ENCODE peak calls at places on chromosome 20, in seven cellular contexts. One of them, this sample, is unnamed.

GRCh38 chr20:61956396-61957342 is 109.0 kb downstream of the TAF4 start:
- DNase-seq in KBM-7: no peak
- DNase-seq in immature natural killer cell: no peak
- DNase-seq in HuH-7.5: no peak
- DNase-seq in HTR-8/SVneo: no peak
- DNase-seq in M059J: no peak
- DNase-seq in cardiac septum: peak
- DNase-seq in this sample: peak

GRCh38 chr20:47024461-47024937 is 129.9 kb downstream of the EYA2 start:
- DNase-seq in KBM-7: no peak
- DNase-seq in immature natural killer cell: no peak
- DNase-seq in HuH-7.5: no peak
- DNase-seq in HTR-8/SVneo: no peak
- DNase-seq in M059J: no peak
- DNase-seq in cardiac septum: peak
- DNase-seq in this sample: no peak

GRCh38 chr20:25118529-25118928 is 36.6 kb upstream of the VSX1 start:
- DNase-seq in KBM-7: no peak
- DNase-seq in immature natural killer cell: no peak
- DNase-seq in HuH-7.5: no peak
- DNase-seq in HTR-8/SVneo: no peak
- DNase-seq in M059J: no peak
- DNase-seq in cardiac septum: no peak
- DNase-seq in this sample: no peak

GRCh38 chr20:49392745-49393144 is 89.7 kb downstream of the KCNB1 start:
- DNase-seq in KBM-7: no peak
- DNase-seq in immature natural killer cell: no peak
- DNase-seq in HuH-7.5: no peak
- DNase-seq in HTR-8/SVneo: no peak
- DNase-seq in M059J: no peak
- DNase-seq in cardiac septum: no peak
- DNase-seq in this sample: no peak

GRCh38 chr20:57361517-57361916 is 10.5 kb downstream of the RAE1 start:
- DNase-seq in KBM-7: no peak
- DNase-seq in immature natural killer cell: no peak
- DNase-seq in HuH-7.5: no peak
- DNase-seq in HTR-8/SVneo: peak
- DNase-seq in M059J: peak
- DNase-seq in cardiac septum: no peak
- DNase-seq in this sample: peak

GRCh38 chr20:45518282-45518681 is 2.9 kb upstream of the SPINT3 start:
- DNase-seq in KBM-7: no peak
- DNase-seq in immature natural killer cell: no peak
- DNase-seq in HuH-7.5: no peak
- DNase-seq in HTR-8/SVneo: no peak
- DNase-seq in M059J: peak
- DNase-seq in cardiac septum: no peak
- DNase-seq in this sample: peak

GRCh38 chr20:51156796-51157119 is 133.9 kb upstream of the KCNG1 start:
- DNase-seq in KBM-7: no peak
- DNase-seq in immature natural killer cell: no peak
- DNase-seq in HuH-7.5: no peak
- DNase-seq in HTR-8/SVneo: no peak
- DNase-seq in M059J: no peak
- DNase-seq in cardiac septum: no peak
- DNase-seq in this sample: no peak

GRCh38 chr20:58142843-58143185 is 85.6 kb downstream of the ANKRD60 start:
- DNase-seq in KBM-7: no peak
- DNase-seq in immature natural killer cell: no peak
- DNase-seq in HuH-7.5: no peak
- DNase-seq in HTR-8/SVneo: no peak
- DNase-seq in M059J: no peak
- DNase-seq in cardiac septum: peak
- DNase-seq in this sample: no peak

GRCh38 chr20:61464634-61465033 is 212.6 kb downstream of the CDH4 start:
- DNase-seq in KBM-7: no peak
- DNase-seq in immature natural killer cell: no peak
- DNase-seq in HuH-7.5: no peak
- DNase-seq in HTR-8/SVneo: no peak
- DNase-seq in M059J: no peak
- DNase-seq in cardiac septum: no peak
- DNase-seq in this sample: no peak

GRCh38 chr20:45368221-45368980 is 5.4 kb downstream of the SYS1 start:
- DNase-seq in KBM-7: peak
- DNase-seq in immature natural killer cell: peak
- DNase-seq in HuH-7.5: no peak
- DNase-seq in HTR-8/SVneo: no peak
- DNase-seq in M059J: no peak
- DNase-seq in cardiac septum: no peak
- DNase-seq in this sample: no peak

GRCh38 chr20:2750343-2751251 is 49.8 kb downstream of the CPXM1 start:
- DNase-seq in KBM-7: peak
- DNase-seq in immature natural killer cell: no peak
- DNase-seq in HuH-7.5: peak
- DNase-seq in HTR-8/SVneo: no peak
- DNase-seq in M059J: peak
- DNase-seq in cardiac septum: no peak
- DNase-seq in this sample: peak

GRCh38 chr20:46122071-46122470 is 4.0 kb downstream of the CD40 start:
- DNase-seq in KBM-7: no peak
- DNase-seq in immature natural killer cell: no peak
- DNase-seq in HuH-7.5: no peak
- DNase-seq in HTR-8/SVneo: peak
- DNase-seq in M059J: peak
- DNase-seq in cardiac septum: peak
- DNase-seq in this sample: peak

GRCh38 chr20:63641792-63642517 is 11.3 kb downstream of the STMN3 start:
- DNase-seq in KBM-7: peak
- DNase-seq in immature natural killer cell: peak
- DNase-seq in HuH-7.5: peak
- DNase-seq in HTR-8/SVneo: peak
- DNase-seq in M059J: peak
- DNase-seq in cardiac septum: peak
- DNase-seq in this sample: peak

GRCh38 chr20:8693709-8694108 is 375.2 kb upstream of the PLCB4 start:
- DNase-seq in KBM-7: no peak
- DNase-seq in immature natural killer cell: no peak
- DNase-seq in HuH-7.5: no peak
- DNase-seq in HTR-8/SVneo: no peak
- DNase-seq in M059J: peak
- DNase-seq in cardiac septum: no peak
- DNase-seq in this sample: peak

GRCh38 chr20:22492497-22492896 is 91.9 kb downstream of the FOXA2 start:
- DNase-seq in KBM-7: no peak
- DNase-seq in immature natural killer cell: no peak
- DNase-seq in HuH-7.5: no peak
- DNase-seq in HTR-8/SVneo: no peak
- DNase-seq in M059J: no peak
- DNase-seq in cardiac septum: no peak
- DNase-seq in this sample: no peak

GRCh38 chr20:33677991-33678431 is 3.8 kb upstream of the NECAB3 start:
- DNase-seq in KBM-7: no peak
- DNase-seq in immature natural killer cell: no peak
- DNase-seq in HuH-7.5: no peak
- DNase-seq in HTR-8/SVneo: no peak
- DNase-seq in M059J: no peak
- DNase-seq in cardiac septum: no peak
- DNase-seq in this sample: no peak

GRCh38 chr20:47198254-47198671 is 158.2 kb downstream of the ZMYND8 start:
- DNase-seq in KBM-7: no peak
- DNase-seq in immature natural killer cell: no peak
- DNase-seq in HuH-7.5: no peak
- DNase-seq in HTR-8/SVneo: no peak
- DNase-seq in M059J: no peak
- DNase-seq in cardiac septum: no peak
- DNase-seq in this sample: peak

GRCh38 chr20:24376523-24377085 is 92.8 kb upstream of the SYNDIG1 start:
- DNase-seq in KBM-7: no peak
- DNase-seq in immature natural killer cell: no peak
- DNase-seq in HuH-7.5: no peak
- DNase-seq in HTR-8/SVneo: no peak
- DNase-seq in M059J: no peak
- DNase-seq in cardiac septum: no peak
- DNase-seq in this sample: peak

GRCh38 chr20:39010496-39010895 is 48.4 kb downstream of the DHX35 start:
- DNase-seq in KBM-7: no peak
- DNase-seq in immature natural killer cell: no peak
- DNase-seq in HuH-7.5: no peak
- DNase-seq in HTR-8/SVneo: no peak
- DNase-seq in M059J: no peak
- DNase-seq in cardiac septum: no peak
- DNase-seq in this sample: no peak

GRCh38 chr20:14928083-14928482 is 590.7 kb upstream of the FLRT3 start:
- DNase-seq in KBM-7: no peak
- DNase-seq in immature natural killer cell: no peak
- DNase-seq in HuH-7.5: no peak
- DNase-seq in HTR-8/SVneo: no peak
- DNase-seq in M059J: peak
- DNase-seq in cardiac septum: no peak
- DNase-seq in this sample: no peak

GRCh38 chr20:60867589-60867988 is 384.5 kb upstream of the CDH4 start:
- DNase-seq in KBM-7: no peak
- DNase-seq in immature natural killer cell: no peak
- DNase-seq in HuH-7.5: no peak
- DNase-seq in HTR-8/SVneo: no peak
- DNase-seq in M059J: no peak
- DNase-seq in cardiac septum: no peak
- DNase-seq in this sample: no peak

GRCh38 chr20:35145141-35145564 is 2.0 kb downstream of the EDEM2 start:
- DNase-seq in KBM-7: peak
- DNase-seq in immature natural killer cell: peak
- DNase-seq in HuH-7.5: peak
- DNase-seq in HTR-8/SVneo: peak
- DNase-seq in M059J: peak
- DNase-seq in cardiac septum: no peak
- DNase-seq in this sample: peak

GRCh38 chr20:52056203-52057062 is 135.1 kb downstream of the ZFP64 start:
- DNase-seq in KBM-7: no peak
- DNase-seq in immature natural killer cell: no peak
- DNase-seq in HuH-7.5: no peak
- DNase-seq in HTR-8/SVneo: no peak
- DNase-seq in M059J: peak
- DNase-seq in cardiac septum: no peak
- DNase-seq in this sample: peak

GRCh38 chr20:38278150-38278549 is 17.6 kb upstream of the KIAA1755 start:
- DNase-seq in KBM-7: no peak
- DNase-seq in immature natural killer cell: no peak
- DNase-seq in HuH-7.5: no peak
- DNase-seq in HTR-8/SVneo: no peak
- DNase-seq in M059J: no peak
- DNase-seq in cardiac septum: no peak
- DNase-seq in this sample: no peak

GRCh38 chr20:62530643-62531032 is 54.8 kb upstream of the GATA5 start:
- DNase-seq in KBM-7: no peak
- DNase-seq in immature natural killer cell: no peak
- DNase-seq in HuH-7.5: no peak
- DNase-seq in HTR-8/SVneo: no peak
- DNase-seq in M059J: no peak
- DNase-seq in cardiac septum: no peak
- DNase-seq in this sample: no peak